ENCODE peak calls at places on chromosome 16, in seven cellular contexts. J is A549, H is tibial nerve, N is GM12878, D is suprapubic skin, W is sigmoid colon, I is transverse colon. M is an unnamed sample.

GRCh38 chr16:8926827-8927226 is 36.9 kb downstream of the USP7 start:
- DNase-seq in W (no peak), N (no peak), I (peak; percentile 34), D (no peak), J (no peak), H (no peak), M (no peak)

GRCh38 chr16:8878523-8878911 is 3.6 kb upstream of the LITAFD start:
- DNase-seq in I (no peak), N (no peak), J (peak; percentile 51), H (no peak), D (no peak), W (no peak), M (no peak)

GRCh38 chr16:10040136-10041080 is 141.8 kb downstream of the GRIN2A start:
- DNase-seq in N (no peak), I (no peak), W (no peak), H (no peak), J (no peak), D (no peak), M (no peak)

GRCh38 chr16:53598513-53599266 is 95.7 kb upstream of the AKTIP start:
- DNase-seq in I (no peak), H (no peak), J (no peak), N (no peak), W (no peak), D (no peak), M (no peak)

GRCh38 chr16:11315499-11315898 is 29.8 kb upstream of the RMI2 start:
- DNase-seq in I (no peak), N (no peak), H (no peak), W (no peak), J (peak; percentile 38), D (no peak), M (no peak)

GRCh38 chr16:19991614-19992013 is 82.1 kb downstream of the GPR139 start:
- DNase-seq in H (no peak), J (no peak), N (no peak), W (no peak), D (no peak), I (no peak), M (no peak)

GRCh38 chr16:70729292-70729691 is 43.4 kb upstream of the MTSS2 start:
- DNase-seq in N (no peak), H (no peak), J (no peak), I (no peak), D (no peak), W (no peak), M (no peak)

GRCh38 chr16:88466175-88466862 is 13.2 kb downstream of the ZFPM1 start:
- DNase-seq in D (no peak), W (no peak), J (no peak), I (no peak), N (no peak), H (no peak), M (no peak)

GRCh38 chr16:86405319-86405718 is 105.0 kb upstream of the FOXF1 start:
- DNase-seq in W (no peak), I (no peak), J (no peak), N (no peak), D (no peak), H (no peak), M (no peak)

GRCh38 chr16:22314661-22315626 is 17.7 kb downstream of the POLR3E start:
- DNase-seq in H (no peak), D (no peak), J (no peak), W (no peak), N (no peak), I (no peak), M (peak; percentile 14)

GRCh38 chr16:85664580-85665372 is 24.0 kb downstream of the GINS2 start:
- DNase-seq in I (no peak), N (no peak), H (no peak), J (no peak), D (no peak), W (peak; percentile 33), M (no peak)

GRCh38 chr16:82331974-82332750 is 162.1 kb upstream of the MPHOSPH6 start:
- DNase-seq in W (no peak), I (no peak), N (no peak), D (no peak), J (no peak), H (no peak), M (peak; percentile 33)

GRCh38 chr16:77618011-77618410 is 104.3 kb upstream of the NUDT7 start:
- DNase-seq in N (no peak), W (no peak), D (no peak), J (no peak), H (no peak), I (no peak), M (no peak)

GRCh38 chr16:19559242-19559910 is 3.9 kb downstream of the VPS35L start:
- DNase-seq in H (no peak), W (no peak), I (no peak), D (no peak), J (peak; percentile 67), N (no peak), M (no peak)

GRCh38 chr16:70380919-70381603 is 34.4 kb downstream of the DDX19A start:
- DNase-seq in H (peak; percentile 94), D (peak; percentile 98), J (peak; percentile 97), N (peak; percentile 91), W (peak; percentile 99), I (peak; percentile 98), M (peak; percentile 97)

GRCh38 chr16:22225060-22225459 is 19.0 kb downstream of the EEF2K start:
- DNase-seq in W (peak; percentile 89), N (no peak), J (no peak), I (no peak), D (no peak), H (no peak), M (no peak)

GRCh38 chr16:56591377-56592060 is 2.2 kb downstream of the MT3 start:
- DNase-seq in D (no peak), J (no peak), N (no peak), W (no peak), I (no peak), H (no peak), M (no peak)

GRCh38 chr16:72210072-72210471 is 38.1 kb upstream of the PMFBP1 start:
- DNase-seq in H (no peak), J (no peak), D (no peak), I (no peak), W (no peak), N (no peak), M (no peak)

GRCh38 chr16:75288596-75289120 is 37.2 kb upstream of the BCAR1 start:
- DNase-seq in W (no peak), N (peak; percentile 55), J (no peak), I (no peak), H (no peak), D (no peak), M (no peak)

GRCh38 chr16:89484923-89485679 is 5.3 kb downstream of the ANKRD11 start:
- DNase-seq in D (no peak), N (peak; percentile 41), J (no peak), I (peak; percentile 52), W (no peak), H (no peak), M (no peak)

GRCh38 chr16:66131156-66131807 is 235.2 kb upstream of the CDH5 start:
- DNase-seq in W (no peak), H (no peak), N (no peak), J (no peak), D (no peak), I (no peak), M (no peak)
- H3K27ac ChIP-seq in W (no peak overlapping the region), H (peak overlapping the region; percentile 46), N (no peak overlapping the region), J (no peak overlapping the region), D (no peak overlapping the region), I (no peak overlapping the region), M (no peak overlapping the region)

GRCh38 chr16:12728471-12728870 is 75.2 kb downstream of the CPPED1 start:
- DNase-seq in J (no peak), N (no peak), W (no peak), D (no peak), I (no peak), H (no peak), M (no peak)

GRCh38 chr16:12719972-12720371 is 83.7 kb downstream of the CPPED1 start:
- DNase-seq in W (no peak), N (no peak), J (no peak), I (no peak), D (no peak), H (no peak), M (no peak)

GRCh38 chr16:12723681-12724080 is 80.0 kb downstream of the CPPED1 start:
- DNase-seq in J (no peak), D (no peak), I (no peak), W (no peak), H (no peak), N (no peak), M (no peak)

GRCh38 chr16:12721841-12722467 is 81.7 kb downstream of the CPPED1 start:
- DNase-seq in N (no peak), H (no peak), J (no peak), I (no peak), D (no peak), W (no peak), M (no peak)

DNA sequence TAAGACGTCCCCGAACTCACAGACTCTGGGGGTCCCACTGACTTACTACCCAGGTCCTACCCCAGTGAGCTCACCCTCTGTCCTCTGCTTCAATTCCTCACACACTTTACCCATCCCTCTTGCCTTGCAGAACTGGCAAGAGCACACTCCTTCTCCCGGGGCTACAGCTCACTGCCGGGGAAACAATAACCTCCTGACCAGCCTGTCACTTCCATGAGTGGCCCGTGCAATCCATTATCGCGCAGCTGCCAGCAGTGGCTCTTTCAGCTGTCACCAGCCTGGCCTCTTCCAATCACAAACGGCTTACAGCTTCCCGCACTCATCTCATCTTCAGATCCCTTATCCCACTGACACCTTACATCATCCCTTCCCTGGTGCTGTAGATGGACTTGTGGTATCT is 79.5 kb downstream of the CPPED1 start:
- DNase-seq in D (no peak), W (no peak), I (no peak), J (no peak), N (no peak), H (no peak), M (no peak)
- TF ChIP-seq EP300 in D (no peak), W (no peak), I (no peak), J (no peak), N (no peak), H (no peak), M (no peak)

GRCh38 chr16:50948268-50948667 is 202.8 kb downstream of the SALL1 start:
- DNase-seq in W (no peak), H (no peak), J (no peak), D (no peak), I (no peak), N (no peak), M (no peak)
- H3K27ac ChIP-seq in W (no peak overlapping the region), H (no peak overlapping the region), J (no peak overlapping the region), D (no peak overlapping the region), I (no peak overlapping the region), N (no peak overlapping the region), M (no peak overlapping the region)

DNA sequence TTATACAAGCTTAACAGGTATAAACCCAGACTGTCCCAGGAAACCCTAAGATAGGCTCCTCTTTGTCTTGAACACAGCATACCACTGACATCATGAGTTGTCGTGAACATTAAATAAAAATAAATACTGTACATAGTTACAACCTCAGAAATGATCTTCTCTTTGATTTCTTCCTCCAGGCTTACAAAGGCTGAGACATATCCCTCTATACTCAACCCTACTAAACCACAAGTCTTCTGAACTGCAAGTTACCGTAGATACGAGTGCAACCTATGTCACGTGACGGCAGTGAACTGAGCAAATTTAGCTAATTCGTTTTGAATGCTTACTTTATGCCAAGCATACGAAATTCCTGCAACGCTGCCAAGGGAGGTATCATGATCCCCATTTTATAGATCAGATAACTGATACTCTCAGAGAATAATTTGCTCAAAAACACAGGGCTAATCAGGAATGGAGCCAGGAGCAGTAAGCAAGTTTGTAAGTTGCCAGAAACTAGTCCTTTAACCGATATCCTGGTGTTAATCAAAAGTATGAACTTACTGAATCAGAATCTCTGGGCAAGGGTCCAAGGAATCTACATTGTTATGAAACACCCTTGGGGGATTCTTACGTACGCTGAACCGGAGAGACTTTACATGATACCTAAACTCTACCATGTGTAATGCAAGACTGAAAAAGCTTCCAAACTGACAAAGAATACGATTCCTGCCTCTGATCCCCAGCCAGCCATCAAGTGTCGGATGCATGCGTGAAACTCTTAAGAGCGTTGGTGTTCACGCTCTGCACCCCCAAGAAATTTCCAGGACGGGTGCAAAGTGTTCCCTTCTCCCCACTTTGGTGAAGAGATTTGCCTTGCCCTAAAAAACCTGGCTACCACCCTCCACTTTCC is 106.2 kb downstream of the XYLT1 start:
- DNase-seq in J (no peak), H (no peak), D (no peak), I (no peak), N (no peak), W (no peak), M (no peak)
- TF ChIP-seq EP300 in J (no peak), H (no peak), D (no peak), I (no peak), N (no peak), W (no peak), M (no peak)